ENCODE peak calls at places on chromosomes 3 and 15, in eight cellular contexts. E, R, I, V, Q, A, O and M are unnamed samples.

GRCh38 chr3:189724366-189724765 is 93.2 kb downstream of the TP63 start:
- DNase-seq in I (no peak), R (no peak), Q (peak), O (no peak), A (peak), E (no peak), V (peak), M (no peak)

GRCh38 chr3:11603628-11604027 is 40.1 kb downstream of the VGLL4 start:
- DNase-seq in O (no peak), I (no peak), E (no peak), Q (peak), A (no peak), V (peak), R (no peak), M (no peak)

GRCh38 chr15:62110000-62110851 is 43.4 kb downstream of the C2CD4A start:
- DNase-seq in V (peak), A (no peak), R (peak), Q (peak), I (no peak), O (peak), E (no peak), M (no peak)

GRCh38 chr3:11570789-11571495 is 72.8 kb downstream of the VGLL4 start:
- DNase-seq in V (peak), A (no peak), I (no peak), Q (no peak), R (no peak), E (no peak), O (no peak), M (no peak)

GRCh38 chr3:142279965-142280590 is 54.7 kb upstream of the GK5 start:
- DNase-seq in E (peak), Q (peak), R (peak), V (peak), I (peak), O (peak), A (peak), M (no peak)

GRCh38 chr3:176469694-176470205 is 727.5 kb downstream of the TBL1XR1 start:
- DNase-seq in A (no peak), Q (no peak), O (no peak), R (no peak), V (peak), I (no peak), E (no peak), M (no peak)

GRCh38 chr15:60554494-60554893 is 75.6 kb upstream of the ICE2 start:
- DNase-seq in E (no peak), V (no peak), Q (no peak), A (no peak), I (no peak), R (no peak), O (no peak), M (no peak)

GRCh38 chr3:126112531-126113237 is 28.8 kb upstream of the SLC41A3 start:
- DNase-seq in V (no peak), A (no peak), Q (no peak), O (no peak), I (no peak), E (no peak), R (no peak), M (no peak)

GRCh38 chr3:55491296-55491816 is 4.2 kb upstream of the WNT5A start:
- DNase-seq in I (no peak), V (peak), R (peak), E (no peak), A (no peak), O (peak), Q (no peak), M (no peak)

GRCh38 chr3:78858165-78858564 is 909.6 kb downstream of the ROBO1 start:
- DNase-seq in R (no peak), V (peak), I (no peak), A (no peak), Q (no peak), O (no peak), E (no peak), M (no peak)

GRCh38 chr3:113070226-113071220 is 79.7 kb downstream of the GTPBP8 start:
- DNase-seq in R (no peak), Q (peak), I (peak), E (no peak), V (peak), A (no peak), O (peak), M (no peak)

GRCh38 chr3:102360211-102360610 is 74.6 kb upstream of the ZPLD1 start:
- DNase-seq in I (no peak), O (no peak), E (no peak), Q (no peak), V (no peak), R (no peak), A (peak), M (no peak)